ENCODE peak calls at places on chromosome 6, in nine cellular contexts. One of them, this sample, is unnamed.

GRCh38 chr6:170008386-170008785 is 257.0 kb downstream of the ERMARD start:
- DNase-seq in fibroblast of mammary gland: no peak
- DNase-seq in heart right ventricle: no peak
- DNase-seq in cardiac muscle cell: no peak
- DNase-seq in stimulated activated naive CD8-positive, alpha-beta T cell treated with anti-CD3 and anti-CD28 coated beads, Interleukin-15, Interleukin-2, amounts not matched to agents 100 U/mL and 50 U/mL, for 24 hours: no peak
- DNase-seq in T-cell: no peak
- DNase-seq in GM23248: no peak
- DNase-seq in sciatic nerve: no peak
- DNase-seq in GF-D8: no peak
- DNase-seq in this sample: no peak

GRCh38 chr6:126123226-126123625 is 136.9 kb downstream of the TRMT11 start:
- DNase-seq in fibroblast of mammary gland: no peak
- DNase-seq in heart right ventricle: no peak
- DNase-seq in cardiac muscle cell: peak; percentile 59
- DNase-seq in stimulated activated naive CD8-positive, alpha-beta T cell treated with anti-CD3 and anti-CD28 coated beads, Interleukin-15, Interleukin-2, amounts not matched to agents 100 U/mL and 50 U/mL, for 24 hours: no peak
- DNase-seq in T-cell: no peak
- DNase-seq in GM23248: no peak
- DNase-seq in sciatic nerve: no peak
- DNase-seq in GF-D8: no peak
- DNase-seq in this sample: no peak

GRCh38 chr6:36733300-36733699 is 35.7 kb downstream of the RAB44 start:
- DNase-seq in fibroblast of mammary gland: no peak
- DNase-seq in heart right ventricle: no peak
- DNase-seq in cardiac muscle cell: no peak
- DNase-seq in stimulated activated naive CD8-positive, alpha-beta T cell treated with anti-CD3 and anti-CD28 coated beads, Interleukin-15, Interleukin-2, amounts not matched to agents 100 U/mL and 50 U/mL, for 24 hours: no peak
- DNase-seq in T-cell: no peak
- DNase-seq in GM23248: no peak
- DNase-seq in sciatic nerve: no peak
- DNase-seq in GF-D8: no peak
- DNase-seq in this sample: no peak

GRCh38 chr6:41677430-41678045 is 39.3 kb downstream of the MDFI start:
- DNase-seq in fibroblast of mammary gland: no peak
- DNase-seq in heart right ventricle: no peak
- DNase-seq in cardiac muscle cell: no peak
- DNase-seq in stimulated activated naive CD8-positive, alpha-beta T cell treated with anti-CD3 and anti-CD28 coated beads, Interleukin-15, Interleukin-2, amounts not matched to agents 100 U/mL and 50 U/mL, for 24 hours: no peak
- DNase-seq in T-cell: no peak
- DNase-seq in GM23248: no peak
- DNase-seq in sciatic nerve: peak; percentile 52
- DNase-seq in GF-D8: no peak
- DNase-seq in this sample: no peak

GRCh38 chr6:113560908-113561307 is 296.2 kb upstream of the MARCKS start:
- DNase-seq in fibroblast of mammary gland: peak; percentile 58
- DNase-seq in heart right ventricle: no peak
- DNase-seq in cardiac muscle cell: peak; percentile 65
- DNase-seq in stimulated activated naive CD8-positive, alpha-beta T cell treated with anti-CD3 and anti-CD28 coated beads, Interleukin-15, Interleukin-2, amounts not matched to agents 100 U/mL and 50 U/mL, for 24 hours: no peak
- DNase-seq in T-cell: no peak
- DNase-seq in GM23248: peak; percentile 78
- DNase-seq in sciatic nerve: no peak
- DNase-seq in GF-D8: no peak
- DNase-seq in this sample: no peak

GRCh38 chr6:123803862-123804681 is at the start of gene NKAIN2:
- DNase-seq in fibroblast of mammary gland: no peak
- DNase-seq in heart right ventricle: peak; percentile 23
- DNase-seq in cardiac muscle cell: no peak
- DNase-seq in stimulated activated naive CD8-positive, alpha-beta T cell treated with anti-CD3 and anti-CD28 coated beads, Interleukin-15, Interleukin-2, amounts not matched to agents 100 U/mL and 50 U/mL, for 24 hours: peak; percentile 3
- DNase-seq in T-cell: no peak
- DNase-seq in GM23248: no peak
- DNase-seq in sciatic nerve: peak; percentile 59
- DNase-seq in GF-D8: no peak
- DNase-seq in this sample: no peak

GRCh38 chr6:119602215-119603178 is 252.9 kb upstream of the MAN1A1 start:
- DNase-seq in fibroblast of mammary gland: peak; percentile 87
- DNase-seq in heart right ventricle: no peak
- DNase-seq in cardiac muscle cell: peak; percentile 30
- DNase-seq in stimulated activated naive CD8-positive, alpha-beta T cell treated with anti-CD3 and anti-CD28 coated beads, Interleukin-15, Interleukin-2, amounts not matched to agents 100 U/mL and 50 U/mL, for 24 hours: no peak
- DNase-seq in T-cell: no peak
- DNase-seq in GM23248: peak; percentile 83
- DNase-seq in sciatic nerve: no peak
- DNase-seq in GF-D8: no peak
- DNase-seq in this sample: no peak

GRCh38 chr6:15507746-15508145 is 155.1 kb downstream of the DTNBP1 start:
- DNase-seq in fibroblast of mammary gland: no peak
- DNase-seq in heart right ventricle: no peak
- DNase-seq in cardiac muscle cell: no peak
- DNase-seq in stimulated activated naive CD8-positive, alpha-beta T cell treated with anti-CD3 and anti-CD28 coated beads, Interleukin-15, Interleukin-2, amounts not matched to agents 100 U/mL and 50 U/mL, for 24 hours: no peak
- DNase-seq in T-cell: no peak
- DNase-seq in GM23248: no peak
- DNase-seq in sciatic nerve: peak; percentile 47
- DNase-seq in GF-D8: no peak
- DNase-seq in this sample: no peak

GRCh38 chr6:62324817-62325216 is 38.8 kb upstream of the KHDRBS2 start:
- DNase-seq in fibroblast of mammary gland: no peak
- DNase-seq in heart right ventricle: no peak
- DNase-seq in cardiac muscle cell: no peak
- DNase-seq in stimulated activated naive CD8-positive, alpha-beta T cell treated with anti-CD3 and anti-CD28 coated beads, Interleukin-15, Interleukin-2, amounts not matched to agents 100 U/mL and 50 U/mL, for 24 hours: no peak
- DNase-seq in T-cell: no peak
- DNase-seq in GM23248: no peak
- DNase-seq in sciatic nerve: no peak
- DNase-seq in GF-D8: no peak
- DNase-seq in this sample: peak; percentile 3

GRCh38 chr6:151016107-151016506 is 150.6 kb downstream of the MTHFD1L start:
- DNase-seq in fibroblast of mammary gland: no peak
- DNase-seq in heart right ventricle: no peak
- DNase-seq in cardiac muscle cell: no peak
- DNase-seq in stimulated activated naive CD8-positive, alpha-beta T cell treated with anti-CD3 and anti-CD28 coated beads, Interleukin-15, Interleukin-2, amounts not matched to agents 100 U/mL and 50 U/mL, for 24 hours: no peak
- DNase-seq in T-cell: no peak
- DNase-seq in GM23248: no peak
- DNase-seq in sciatic nerve: no peak
- DNase-seq in GF-D8: no peak
- DNase-seq in this sample: no peak

GRCh38 chr6:151065027-151065815 is 174.5 kb upstream of the AKAP12 start:
- DNase-seq in fibroblast of mammary gland: no peak
- DNase-seq in heart right ventricle: no peak
- DNase-seq in cardiac muscle cell: peak; percentile 42
- DNase-seq in stimulated activated naive CD8-positive, alpha-beta T cell treated with anti-CD3 and anti-CD28 coated beads, Interleukin-15, Interleukin-2, amounts not matched to agents 100 U/mL and 50 U/mL, for 24 hours: no peak
- DNase-seq in T-cell: no peak
- DNase-seq in GM23248: no peak
- DNase-seq in sciatic nerve: no peak
- DNase-seq in GF-D8: no peak
- DNase-seq in this sample: no peak

GRCh38 chr6:55977959-55978358 is 102.6 kb upstream of the BMP5 start:
- DNase-seq in fibroblast of mammary gland: no peak
- DNase-seq in heart right ventricle: no peak
- DNase-seq in cardiac muscle cell: no peak
- DNase-seq in stimulated activated naive CD8-positive, alpha-beta T cell treated with anti-CD3 and anti-CD28 coated beads, Interleukin-15, Interleukin-2, amounts not matched to agents 100 U/mL and 50 U/mL, for 24 hours: no peak
- DNase-seq in T-cell: no peak
- DNase-seq in GM23248: no peak
- DNase-seq in sciatic nerve: no peak
- DNase-seq in GF-D8: no peak
- DNase-seq in this sample: no peak

GRCh38 chr6:161880070-161880469 is 606.2 kb upstream of the AGPAT4 start:
- DNase-seq in fibroblast of mammary gland: no peak
- DNase-seq in heart right ventricle: no peak
- DNase-seq in cardiac muscle cell: no peak
- DNase-seq in stimulated activated naive CD8-positive, alpha-beta T cell treated with anti-CD3 and anti-CD28 coated beads, Interleukin-15, Interleukin-2, amounts not matched to agents 100 U/mL and 50 U/mL, for 24 hours: no peak
- DNase-seq in T-cell: no peak
- DNase-seq in GM23248: no peak
- DNase-seq in sciatic nerve: no peak
- DNase-seq in GF-D8: no peak
- DNase-seq in this sample: no peak

GRCh38 chr6:105485456-105485855 is 82.6 kb upstream of the PREP start:
- DNase-seq in fibroblast of mammary gland: no peak
- DNase-seq in heart right ventricle: no peak
- DNase-seq in cardiac muscle cell: no peak
- DNase-seq in stimulated activated naive CD8-positive, alpha-beta T cell treated with anti-CD3 and anti-CD28 coated beads, Interleukin-15, Interleukin-2, amounts not matched to agents 100 U/mL and 50 U/mL, for 24 hours: no peak
- DNase-seq in T-cell: no peak
- DNase-seq in GM23248: no peak
- DNase-seq in sciatic nerve: no peak
- DNase-seq in GF-D8: no peak
- DNase-seq in this sample: no peak

GRCh38 chr6:100342830-100343229 is 121.9 kb downstream of the SIM1 start:
- DNase-seq in fibroblast of mammary gland: no peak
- DNase-seq in heart right ventricle: no peak
- DNase-seq in cardiac muscle cell: peak; percentile 62
- DNase-seq in stimulated activated naive CD8-positive, alpha-beta T cell treated with anti-CD3 and anti-CD28 coated beads, Interleukin-15, Interleukin-2, amounts not matched to agents 100 U/mL and 50 U/mL, for 24 hours: no peak
- DNase-seq in T-cell: no peak
- DNase-seq in GM23248: peak; percentile 38
- DNase-seq in sciatic nerve: no peak
- DNase-seq in GF-D8: no peak
- DNase-seq in this sample: no peak

GRCh38 chr6:167795874-167796667 is 30.6 kb upstream of the AFDN start:
- DNase-seq in fibroblast of mammary gland: no peak
- DNase-seq in heart right ventricle: peak; percentile 62
- DNase-seq in cardiac muscle cell: no peak
- DNase-seq in stimulated activated naive CD8-positive, alpha-beta T cell treated with anti-CD3 and anti-CD28 coated beads, Interleukin-15, Interleukin-2, amounts not matched to agents 100 U/mL and 50 U/mL, for 24 hours: no peak
- DNase-seq in T-cell: no peak
- DNase-seq in GM23248: peak; percentile 40
- DNase-seq in sciatic nerve: no peak
- DNase-seq in GF-D8: no peak
- DNase-seq in this sample: no peak

GRCh38 chr6:18477301-18477941 is 90.3 kb downstream of the RNF144B start:
- DNase-seq in fibroblast of mammary gland: peak; percentile 29
- DNase-seq in heart right ventricle: no peak
- DNase-seq in cardiac muscle cell: no peak
- DNase-seq in stimulated activated naive CD8-positive, alpha-beta T cell treated with anti-CD3 and anti-CD28 coated beads, Interleukin-15, Interleukin-2, amounts not matched to agents 100 U/mL and 50 U/mL, for 24 hours: no peak
- DNase-seq in T-cell: no peak
- DNase-seq in GM23248: peak; percentile 75
- DNase-seq in sciatic nerve: no peak
- DNase-seq in GF-D8: no peak
- DNase-seq in this sample: no peak

GRCh38 chr6:166736606-166737005 is 109.6 kb upstream of the RPS6KA2 start:
- DNase-seq in fibroblast of mammary gland: peak; percentile 66
- DNase-seq in heart right ventricle: no peak
- DNase-seq in cardiac muscle cell: peak; percentile 49
- DNase-seq in stimulated activated naive CD8-positive, alpha-beta T cell treated with anti-CD3 and anti-CD28 coated beads, Interleukin-15, Interleukin-2, amounts not matched to agents 100 U/mL and 50 U/mL, for 24 hours: no peak
- DNase-seq in T-cell: no peak
- DNase-seq in GM23248: peak; percentile 47
- DNase-seq in sciatic nerve: no peak
- DNase-seq in GF-D8: no peak
- DNase-seq in this sample: no peak

GRCh38 chr6:159726196-159726917 is 949 bp upstream of the WTAP start:
- DNase-seq in fibroblast of mammary gland: peak; percentile 15
- DNase-seq in heart right ventricle: no peak
- DNase-seq in cardiac muscle cell: no peak
- DNase-seq in stimulated activated naive CD8-positive, alpha-beta T cell treated with anti-CD3 and anti-CD28 coated beads, Interleukin-15, Interleukin-2, amounts not matched to agents 100 U/mL and 50 U/mL, for 24 hours: no peak
- DNase-seq in T-cell: no peak
- DNase-seq in GM23248: no peak
- DNase-seq in sciatic nerve: no peak
- DNase-seq in GF-D8: no peak
- DNase-seq in this sample: no peak

GRCh38 chr6:148367418-148368024 is 24.9 kb downstream of the SASH1 start:
- DNase-seq in fibroblast of mammary gland: peak; percentile 82
- DNase-seq in heart right ventricle: peak; percentile 61
- DNase-seq in cardiac muscle cell: peak; percentile 91
- DNase-seq in stimulated activated naive CD8-positive, alpha-beta T cell treated with anti-CD3 and anti-CD28 coated beads, Interleukin-15, Interleukin-2, amounts not matched to agents 100 U/mL and 50 U/mL, for 24 hours: no peak
- DNase-seq in T-cell: no peak
- DNase-seq in GM23248: peak; percentile 52
- DNase-seq in sciatic nerve: peak; percentile 64
- DNase-seq in GF-D8: peak; percentile 30
- DNase-seq in this sample: peak; percentile 69

GRCh38 chr6:17093692-17094091 is 8.2 kb upstream of the STMND1 start:
- DNase-seq in fibroblast of mammary gland: peak; percentile 5
- DNase-seq in heart right ventricle: no peak
- DNase-seq in cardiac muscle cell: no peak
- DNase-seq in stimulated activated naive CD8-positive, alpha-beta T cell treated with anti-CD3 and anti-CD28 coated beads, Interleukin-15, Interleukin-2, amounts not matched to agents 100 U/mL and 50 U/mL, for 24 hours: peak; percentile 4
- DNase-seq in T-cell: no peak
- DNase-seq in GM23248: peak; percentile 34
- DNase-seq in sciatic nerve: no peak
- DNase-seq in GF-D8: no peak
- DNase-seq in this sample: peak; percentile 10

This sample was measured in Kasumi-1.